ENCODE peak calls at places on chromosomes 11 and 22, in four cellular contexts. O is PC-3, S is HCT116, Q is Caco-2. V is an unnamed sample.

GRCh38 chr11:46414899-46415298 is 23.3 kb upstream of the CHRM4 start:
- DNase-seq in O (no peak), S (no peak), Q (no peak), V (no peak)

GRCh38 chr22:47220752-47221151 is 458.3 kb downstream of the TBC1D22A start:
- DNase-seq in O (no peak), S (no peak), Q (no peak), V (no peak)

GRCh38 chr11:70540196-70540595 is 141.9 kb downstream of the CTTN start:
- DNase-seq in O (no peak), S (no peak), Q (no peak), V (no peak)

GRCh38 chr11:8055836-8056526 is 25.0 kb upstream of the TUB start:
- DNase-seq in O (no peak), S (no peak), Q (no peak), V (no peak)

GRCh38 chr11:111707039-111707690 is 59.0 kb downstream of the PPP2R1B start:
- DNase-seq in O (peak), S (no peak), Q (peak), V (peak)

GRCh38 chr22:26887456-26887855 is 230.1 kb downstream of the MIAT start:
- DNase-seq in O (no peak), S (no peak), Q (no peak), V (no peak)

GRCh38 chr11:59706518-59707285 is 6.9 kb downstream of the OR10V1 start:
- DNase-seq in O (peak), S (peak), Q (peak), V (peak)

GRCh38 chr11:28858076-28858475 is 749.9 kb downstream of the METTL15 start:
- DNase-seq in O (no peak), S (no peak), Q (no peak), V (no peak)

GRCh38 chr11:33375688-33376311 is 118.6 kb downstream of the HIPK3 start:
- DNase-seq in O (peak), S (no peak), Q (no peak), V (peak)

GRCh38 chr22:25012743-25013142 is 60.2 kb downstream of the KIAA1671 start:
- DNase-seq in O (no peak), S (no peak), Q (no peak), V (no peak)

GRCh38 chr22:40426671-40427070 is 56.3 kb downstream of the SGSM3 start:
- DNase-seq in O (no peak), S (no peak), Q (no peak), V (no peak)

GRCh38 chr11:36421546-36422155 is 88.4 kb downstream of the TRAF6 start:
- DNase-seq in O (no peak), S (no peak), Q (no peak), V (no peak)

GRCh38 chr11:35303596-35304392 is 115.6 kb downstream of the SLC1A2 start:
- DNase-seq in O (peak), S (no peak), Q (no peak), V (peak)

GRCh38 chr11:73384871-73385692 is 8.9 kb downstream of the RELT start:
- DNase-seq in O (no peak), S (no peak), Q (no peak), V (no peak)

GRCh38 chr22:37564111-37564711 is 3.9 kb downstream of the CDC42EP1 start:
- DNase-seq in O (no peak), S (no peak), Q (no peak), V (peak)

GRCh38 chr22:37563153-37564081 is 3.1 kb downstream of the CDC42EP1 start:
- DNase-seq in O (peak), S (peak), Q (peak), V (peak)

GRCh38 chr22:37560682-37561208 is 465 bp downstream of the CDC42EP1 start:
- DNase-seq in O (peak), S (no peak), Q (peak), V (no peak)

GRCh38 chr22:37561209-37562048 is 1.1 kb downstream of the CDC42EP1 start:
- DNase-seq in O (peak), S (peak), Q (peak), V (peak)

GRCh38 chr22:37562049-37562784 is 1.9 kb downstream of the CDC42EP1 start:
- DNase-seq in O (no peak), S (no peak), Q (no peak), V (no peak)
- TF ChIP-seq CTCF in O (no peak), S (no peak), Q (no peak), V (no peak)

DNA sequence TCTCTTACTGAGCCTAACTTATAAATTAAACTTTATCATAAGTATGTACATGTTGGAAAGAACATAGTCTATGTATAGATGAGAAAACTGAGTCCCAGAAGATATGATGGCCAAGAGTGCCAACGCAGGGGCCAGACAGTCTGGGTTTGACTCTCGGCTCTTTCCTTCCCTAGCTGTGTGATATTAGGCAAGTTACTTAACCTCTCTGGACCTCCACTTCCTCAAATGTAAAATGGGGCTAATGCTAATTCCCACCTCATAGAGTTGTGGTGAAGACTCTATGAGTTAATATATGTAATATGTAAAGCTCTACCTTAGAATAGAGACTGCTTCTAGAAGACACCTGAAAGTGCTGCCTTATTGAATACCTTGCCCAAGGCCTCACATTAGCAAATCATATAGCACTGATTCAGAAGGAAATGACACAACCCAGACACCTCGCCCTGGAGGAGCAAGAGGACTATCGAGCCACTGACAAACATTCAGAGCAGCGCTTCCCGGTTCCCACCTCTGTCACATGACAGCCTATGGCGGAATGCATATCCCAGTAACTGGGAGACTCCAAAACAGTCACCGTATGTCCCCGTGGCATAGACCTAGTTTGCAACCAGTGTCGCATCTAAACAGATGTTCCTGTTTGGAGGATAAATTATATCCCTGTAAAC is 11.3 kb upstream of the CCDC86 start:
- DNase-seq in O (no peak), S (no peak), Q (no peak), V (peak)
- H3K4me3 ChIP-seq in O (peak), S (peak), Q (no peak), V (peak)

DNA sequence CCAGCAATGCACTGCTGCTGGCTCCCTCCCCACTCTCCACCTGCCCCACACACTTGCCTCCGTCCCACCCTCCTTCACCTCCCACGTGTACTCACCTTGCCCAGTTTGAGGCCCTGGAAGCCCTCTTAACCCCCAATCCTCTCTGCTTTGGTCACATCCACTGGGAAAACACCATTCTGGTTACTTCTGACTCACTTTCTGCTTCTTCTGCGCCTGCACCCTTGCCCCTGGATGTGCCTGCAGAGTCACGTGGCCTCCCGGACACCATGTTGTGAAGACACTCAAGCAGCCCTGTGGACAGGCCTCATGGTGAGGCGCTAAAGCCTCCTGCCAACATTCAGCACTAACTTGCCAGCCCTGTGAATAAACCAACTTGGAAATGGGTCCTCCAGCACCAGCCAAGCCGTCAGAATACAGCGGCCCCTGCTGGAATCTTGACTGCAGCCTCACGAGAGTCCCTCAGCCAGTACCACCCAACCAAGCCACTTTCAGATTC is 2.6 kb upstream of the NAALADL1 start:
- DNase-seq in O (no peak), S (no peak), Q (no peak), V (peak)
- TF ChIP-seq CTCF in O (no peak), S (no peak), Q (peak), V (peak)

GRCh38 chr11:2144549-2145220 is 5.5 kb upstream of the IGF2 start:
- DNase-seq in O (no peak), S (no peak), Q (no peak), V (no peak)
- H3K4me3 ChIP-seq in O (peak), S (no peak), Q (no peak), V (no peak)

GRCh38 chr11:22256876-22257275 is 64.0 kb downstream of the ANO5 start:
- DNase-seq in O (no peak), S (no peak), Q (no peak), V (no peak)
- TF ChIP-seq CTCF in O (no peak), S (no peak), Q (no peak), V (no peak)

GRCh38 chr22:41561335-41561734 is 525 bp downstream of the CSDC2 start:
- DNase-seq in O (no peak), S (no peak), Q (no peak), V (no peak)

GRCh38 chr22:41564563-41564962 is 3.8 kb downstream of the CSDC2 start:
- DNase-seq in O (peak), S (no peak), Q (no peak), V (peak)

GRCh38 chr22:41561788-41562187 is 978 bp downstream of the CSDC2 start:
- DNase-seq in O (no peak), S (no peak), Q (no peak), V (no peak)

GRCh38 chr22:41562461-41562860 is 1.7 kb downstream of the CSDC2 start:
- DNase-seq in O (no peak), S (no peak), Q (no peak), V (no peak)

DNA sequence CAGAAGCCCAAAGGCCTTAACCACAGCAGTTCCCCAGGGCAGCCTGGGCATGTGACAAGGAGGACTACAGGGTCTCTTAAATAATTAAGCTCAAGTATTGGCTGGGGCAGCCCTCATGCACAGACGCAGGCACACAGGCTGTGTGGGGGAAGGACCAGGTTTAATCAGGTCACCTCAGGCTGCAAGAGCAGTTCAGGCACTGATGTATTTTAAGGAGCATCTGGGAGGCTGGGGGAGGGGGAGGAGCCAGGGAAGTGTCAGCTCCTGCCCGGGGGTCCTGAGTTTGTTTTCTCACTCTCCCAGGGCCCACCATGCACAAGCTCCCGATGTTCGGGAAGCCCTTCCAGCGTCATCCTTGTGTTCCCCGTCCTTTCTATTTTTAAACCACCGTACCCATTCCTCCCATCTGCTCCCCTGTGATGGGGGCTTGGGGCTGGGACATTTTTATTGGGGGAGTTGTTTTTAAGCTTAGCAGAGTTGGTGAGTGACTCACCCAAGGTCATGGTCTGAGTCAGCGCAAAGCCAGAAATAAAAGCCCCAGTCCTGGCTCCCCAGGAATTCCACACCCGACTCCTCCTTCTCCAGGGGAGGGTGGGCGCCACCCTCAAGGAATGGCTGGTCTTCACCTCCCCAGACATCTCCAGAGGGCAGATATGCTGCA is 2.4 kb downstream of the CSDC2 start:
- DNase-seq in O (peak), S (no peak), Q (no peak), V (peak)
- H3K4me3 ChIP-seq in O (peak), S (peak), Q (no peak), V (no peak)

DNA sequence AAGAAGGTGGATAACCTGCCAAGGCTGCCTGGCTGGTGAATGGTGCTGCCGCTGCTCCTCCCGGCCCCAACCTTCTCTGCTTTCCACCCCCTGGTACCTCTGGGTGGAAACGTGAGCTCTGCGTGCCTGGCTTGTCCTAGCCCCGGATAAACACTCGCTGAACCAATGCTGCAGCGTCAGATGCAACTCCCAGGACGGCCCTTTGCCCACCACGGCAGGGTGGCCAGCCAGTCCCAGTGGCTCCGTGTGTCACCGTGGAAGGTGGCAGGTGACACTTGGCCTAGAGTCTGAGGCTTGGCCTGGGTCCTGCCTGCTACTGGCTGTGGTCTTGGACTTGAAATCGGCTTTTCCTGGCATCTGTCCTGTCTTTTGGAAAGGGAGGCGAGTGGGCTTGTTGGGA is 47.7 kb downstream of the TPCN2 start:
- DNase-seq in O (no peak), S (no peak), Q (no peak), V (no peak)
- TF ChIP-seq CTCF in O (no peak), S (no peak), Q (no peak), V (no peak)

GRCh38 chr11:129148487-129148886 is 43.6 kb downstream of the ARHGAP32 start:
- DNase-seq in O (no peak), S (no peak), Q (no peak), V (peak)

GRCh38 chr11:129144256-129144655 is 47.9 kb downstream of the ARHGAP32 start:
- DNase-seq in O (no peak), S (no peak), Q (no peak), V (no peak)

GRCh38 chr11:129143335-129143734 is 48.8 kb downstream of the ARHGAP32 start:
- DNase-seq in O (peak), S (peak), Q (peak), V (peak)

GRCh38 chr11:129145276-129145675 is 46.8 kb downstream of the ARHGAP32 start:
- DNase-seq in O (no peak), S (no peak), Q (no peak), V (no peak)

GRCh38 chr11:129146196-129146595 is 45.9 kb downstream of the ARHGAP32 start:
- DNase-seq in O (peak), S (no peak), Q (no peak), V (peak)
- H3K4me3 ChIP-seq in O (peak), S (no peak), Q (no peak), V (no peak)